ENCODE peak calls at places on chromosomes 11 and 22, in nine cellular contexts. B, F, M, W, A, Q, R, X and P are unnamed samples.
A peak's percentile ranks its signal among the peaks of the same experiment; 100 is the strongest.

GRCh38 chr11:19988598-19988997 is 171.7 kb downstream of the DBX1 start:
- DNase-seq in B (no peak), F (no peak), M (peak; percentile 13), W (peak; percentile 76), A (peak; percentile 98), Q (no peak), R (peak; percentile 64), X (peak; percentile 97), P (peak; percentile 93)

GRCh38 chr11:33920838-33921613 is 29.1 kb upstream of the LMO2 start:
- DNase-seq in B (no peak), F (peak; percentile 88), M (no peak), W (no peak), A (peak; percentile 44), Q (no peak), R (no peak), X (peak; percentile 74), P (no peak)

GRCh38 chr11:88178211-88178610 is 3.0 kb upstream of the RAB38 start:
- DNase-seq in B (no peak), F (no peak), M (no peak), W (no peak), A (peak; percentile 58), Q (no peak), R (no peak), X (peak; percentile 47), P (no peak)

GRCh38 chr22:31248138-31248745 is 36.1 kb downstream of the LIMK2 start:
- DNase-seq in B (peak; percentile 55), F (peak; percentile 79), M (no peak), W (peak; percentile 91), A (peak; percentile 86), Q (peak; percentile 87), R (peak; percentile 92), X (peak; percentile 97), P (peak; percentile 92)

GRCh38 chr11:82703226-82703625 is 30.4 kb downstream of the FAM181B start:
- DNase-seq in B (no peak), F (no peak), M (no peak), W (no peak), A (no peak), Q (no peak), R (no peak), X (no peak), P (no peak)

GRCh38 chr11:9784602-9785315 is 120.9 kb downstream of the SWAP70 start:
- DNase-seq in B (no peak), F (no peak), M (no peak), W (no peak), A (no peak), Q (no peak), R (no peak), X (no peak), P (peak; percentile 39)

GRCh38 chr22:49962751-49963646 is 2.4 kb downstream of the PIM3 start:
- DNase-seq in B (peak; percentile 39), F (no peak), M (no peak), W (peak; percentile 83), A (no peak), Q (no peak), R (no peak), X (no peak), P (no peak)

GRCh38 chr11:61077936-61078335 is 24.4 kb upstream of the CD5 start:
- DNase-seq in B (no peak), F (no peak), M (no peak), W (no peak), A (no peak), Q (no peak), R (no peak), X (no peak), P (no peak)

GRCh38 chr11:125170406-125171031 is 6.0 kb downstream of the PKNOX2 start:
- DNase-seq in B (no peak), F (no peak), M (no peak), W (peak; percentile 86), A (peak; percentile 20), Q (no peak), R (peak; percentile 65), X (peak; percentile 96), P (peak; percentile 86)

GRCh38 chr11:47437746-47438418 is 11.1 kb downstream of the RAPSN start:
- DNase-seq in B (no peak), F (no peak), M (no peak), W (no peak), A (no peak), Q (no peak), R (no peak), X (no peak), P (no peak)

GRCh38 chr22:45094826-45095225 is 68.9 kb upstream of the NUP50 start:
- DNase-seq in B (no peak), F (no peak), M (no peak), W (no peak), A (peak; percentile 33), Q (no peak), R (no peak), X (peak; percentile 25), P (no peak)

GRCh38 chr22:47388331-47388730 is 625.9 kb downstream of the TBC1D22A start:
- DNase-seq in B (no peak), F (no peak), M (no peak), W (no peak), A (no peak), Q (no peak), R (no peak), X (no peak), P (no peak)

GRCh38 chr22:47381240-47381639 is 618.8 kb downstream of the TBC1D22A start:
- DNase-seq in B (no peak), F (no peak), M (no peak), W (no peak), A (no peak), Q (no peak), R (no peak), X (no peak), P (no peak)

GRCh38 chr22:47386812-47387510 is 624.5 kb downstream of the TBC1D22A start:
- DNase-seq in B (no peak), F (no peak), M (no peak), W (peak; percentile 29), A (no peak), Q (no peak), R (no peak), X (no peak), P (no peak)

GRCh38 chr22:47382164-47382890 is 619.9 kb downstream of the TBC1D22A start:
- DNase-seq in B (no peak), F (no peak), M (no peak), W (peak; percentile 32), A (no peak), Q (no peak), R (no peak), X (no peak), P (no peak)

DNA sequence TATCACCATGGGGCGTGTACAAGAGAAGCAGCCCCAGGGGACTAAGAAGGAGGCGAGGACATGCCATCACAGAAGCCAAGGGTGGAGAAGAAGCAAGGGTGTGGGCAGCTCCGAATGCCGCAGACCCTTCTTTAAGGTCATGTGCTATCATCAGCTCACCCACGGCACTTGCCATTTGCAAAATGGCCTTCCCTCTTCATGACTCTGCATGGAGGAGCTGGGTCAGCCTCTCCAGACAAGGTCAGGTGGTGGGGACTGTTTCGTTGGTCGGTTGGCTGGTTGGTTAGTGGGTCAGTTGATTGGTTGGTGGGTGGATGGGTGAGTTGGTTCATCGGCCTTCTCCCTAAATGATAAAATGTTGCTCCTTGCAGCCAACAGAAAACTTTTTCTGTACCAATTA is 622.5 kb downstream of the TBC1D22A start:
- DNase-seq in B (no peak), F (no peak), M (no peak), W (no peak), A (no peak), Q (no peak), R (no peak), X (no peak), P (no peak)
- H3K9me3 ChIP-seq in B (no peaks in the 10 kb centered on the region), F (no peaks in the 10 kb centered on the region), M (no peaks in the 10 kb centered on the region), W (no peaks in the 10 kb centered on the region), A (no peaks in the 10 kb centered on the region), Q (no peaks in the 10 kb centered on the region), R (no peaks in the 10 kb centered on the region), X (no peaks in the 10 kb centered on the region), P (no peaks in the 10 kb centered on the region)

DNA sequence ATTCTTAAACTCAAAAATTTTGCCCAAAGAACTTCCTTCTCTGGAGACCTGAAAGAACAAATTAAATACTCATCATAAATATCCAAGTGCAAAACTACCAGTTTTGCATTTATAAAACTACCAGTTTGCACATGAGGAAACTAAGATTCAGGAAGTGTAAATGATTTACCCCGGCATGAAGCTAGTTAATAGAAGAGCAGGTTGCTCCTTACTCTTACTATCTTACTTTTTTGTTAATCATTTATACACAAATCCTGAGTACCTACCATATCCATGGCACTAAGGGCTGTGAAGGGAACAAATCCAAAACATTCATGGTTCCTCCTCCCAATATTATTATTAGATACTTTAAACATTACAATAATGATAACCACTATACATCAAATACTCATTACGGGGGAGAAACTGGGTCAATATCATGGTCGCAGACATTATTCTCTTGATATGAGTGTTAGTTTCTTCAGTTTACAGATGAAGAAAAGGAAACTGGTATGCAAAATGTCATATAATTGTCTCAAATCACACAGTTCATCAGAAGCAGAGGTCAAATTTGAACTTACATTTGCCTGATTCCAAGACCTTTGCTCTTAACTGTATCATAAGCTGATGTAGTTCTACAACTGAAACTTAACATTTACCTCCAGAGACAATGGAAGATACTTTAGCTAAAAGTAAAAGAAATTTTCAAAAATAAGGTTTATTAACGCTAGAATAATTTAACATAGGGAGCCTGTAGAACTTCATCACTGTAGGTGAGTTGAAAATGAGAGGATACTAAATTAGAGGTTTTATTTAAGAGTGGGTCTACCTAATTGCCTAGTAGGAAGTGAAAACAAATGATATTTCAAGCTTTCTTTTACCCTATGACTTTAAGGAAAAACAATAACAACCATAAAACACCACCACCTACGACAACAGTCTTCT is 74.5 kb downstream of the FAM76B start:
- DNase-seq in B (no peak), F (no peak), M (no peak), W (no peak), A (no peak), Q (no peak), R (no peak), X (no peak), P (no peak)
- H3K4me1 ChIP-seq in B (no peaks in the 10 kb centered on the region), F (no peaks in the 10 kb centered on the region), M (no peaks in the 10 kb centered on the region), W (no peaks in the 10 kb centered on the region), A (peaks cover 20% of the 10 kb centered on the region), Q (no peaks in the 10 kb centered on the region), R (no peaks in the 10 kb centered on the region), X (no peaks in the 10 kb centered on the region), P (peaks cover 8% of the 10 kb centered on the region)

GRCh38 chr11:134994431-134994830 is 582.4 kb upstream of the B3GAT1 start:
- DNase-seq in B (no peak), F (no peak), M (no peak), W (no peak), A (no peak), Q (no peak), R (peak; percentile 72), X (no peak), P (no peak)
- H3K9ac ChIP-seq in B (no peak overlapping the region), F (no peak overlapping the region), M (no peak overlapping the region), W (no peak overlapping the region), A (no peak overlapping the region), Q (no peak overlapping the region), R (no peak overlapping the region), X (no peak overlapping the region), P (no peak overlapping the region)

DNA sequence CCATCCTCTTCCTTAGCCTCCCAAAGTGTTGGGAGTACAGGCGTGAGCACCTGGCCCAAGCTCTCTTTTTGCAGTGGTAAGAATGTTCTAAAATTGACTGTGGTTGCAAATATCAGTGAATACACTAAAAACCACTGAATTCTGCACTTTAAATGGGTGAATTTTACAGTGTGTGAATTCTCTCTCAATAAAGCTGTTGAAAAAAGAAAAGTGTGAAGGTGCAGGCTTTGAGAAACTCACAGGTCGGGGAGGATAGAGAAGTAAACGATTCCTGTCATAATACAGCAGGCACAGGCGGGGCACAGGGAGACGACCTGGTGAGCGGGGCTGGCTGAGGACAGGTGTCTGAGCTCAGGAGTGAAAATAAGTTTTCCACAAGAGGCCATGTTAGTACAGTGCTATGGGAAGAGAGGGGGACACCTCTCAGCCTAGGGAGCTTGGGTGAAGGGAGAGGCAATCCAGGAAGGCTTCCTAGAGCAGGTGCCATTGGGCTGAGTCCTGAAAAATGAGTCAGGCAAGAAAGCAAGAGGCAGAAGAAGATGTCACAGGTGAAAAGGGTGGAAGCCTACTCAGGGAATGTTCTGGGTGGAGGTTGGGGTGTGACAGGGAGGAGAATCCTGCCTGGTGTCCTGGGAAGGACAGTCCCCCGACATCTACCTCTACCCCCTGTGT is 26.1 kb downstream of the LIF start:
- DNase-seq in B (no peak), F (no peak), M (no peak), W (no peak), A (no peak), Q (no peak), R (no peak), X (no peak), P (no peak)
- H3K9me3 ChIP-seq in B (no peaks in the 10 kb centered on the region), F (no peaks in the 10 kb centered on the region), M (no peaks in the 10 kb centered on the region), W (no peaks in the 10 kb centered on the region), A (no peaks in the 10 kb centered on the region), Q (no peaks in the 10 kb centered on the region), R (no peaks in the 10 kb centered on the region), X (no peaks in the 10 kb centered on the region), P (peaks cover 5% of the 10 kb centered on the region)